ENCODE peak calls at places on chromosomes 13 and 19, in ten cellular contexts. J is Peyer's patch; C is NCI-H1436; N is substantia nigra; V is activated T-cell treated with anti-CD3 and anti-CD28 coated beads, Interleukin-2, amount 50 U/mL, for 48 hours; A is NCI-H2081 treated with DMSO at 0.1 percent for 48 hours; G is Calu3; X is CD4-positive, alpha-beta T cell; Y is nephron progenitor cell; O is left ventricle myocardium inferior. K is an unnamed sample.

GRCh38 chr19:3346677-3347353 is 19.6 kb upstream of the NFIC start:
- DNase-seq in J (peak; percentile 55), C (no peak), N (peak; percentile 81), V (no peak), A (no peak), G (no peak), X (no peak), Y (no peak), O (peak; percentile 79), K (no peak)

GRCh38 chr19:54133957-54134590 is 3.5 kb upstream of the CNOT3 start:
- DNase-seq in J (no peak), C (no peak), N (no peak), V (no peak), A (no peak), G (no peak), X (no peak), Y (no peak), O (no peak), K (no peak)

GRCh38 chr19:49795615-49796014 is 17.5 kb downstream of the FUZ start:
- DNase-seq in J (no peak), C (no peak), N (no peak), V (no peak), A (no peak), G (no peak), X (no peak), Y (no peak), O (no peak), K (no peak)

GRCh38 chr13:91238036-91238435 is 109.5 kb upstream of the MIR17HG start:
- DNase-seq in J (no peak), C (no peak), N (no peak), V (no peak), A (no peak), G (no peak), X (no peak), Y (no peak), O (no peak), K (no peak)

GRCh38 chr19:50922316-50922853 is 11.2 kb upstream of the KLK4 start:
- DNase-seq in J (peak; percentile 86), C (peak; percentile 90), N (peak; percentile 44), V (peak; percentile 83), A (peak; percentile 60), G (peak; percentile 91), X (peak; percentile 53), Y (peak; percentile 84), O (peak; percentile 34), K (peak; percentile 85)

GRCh38 chr19:33666196-33666595 is 44.4 kb downstream of the CHST8 start:
- DNase-seq in J (peak; percentile 19), C (no peak), N (no peak), V (no peak), A (no peak), G (no peak), X (no peak), Y (no peak), O (no peak), K (no peak)

GRCh38 chr19:14063100-14063499 is 1.2 kb upstream of the PALM3 start:
- DNase-seq in J (no peak), C (no peak), N (no peak), V (no peak), A (no peak), G (no peak), X (no peak), Y (no peak), O (no peak), K (no peak)

GRCh38 chr13:50712469-50712868 is 131.0 kb downstream of the DLEU7 start:
- DNase-seq in J (no peak), C (no peak), N (no peak), V (no peak), A (no peak), G (no peak), X (no peak), Y (no peak), O (no peak), K (no peak)

GRCh38 chr19:45781282-45782161 is 768 bp downstream of the DMPK start:
- DNase-seq in J (no peak), C (peak; percentile 67), N (no peak), V (no peak), A (peak; percentile 17), G (peak; percentile 78), X (no peak), Y (no peak), O (no peak), K (no peak)

GRCh38 chr19:54462072-54462712 is 1.4 kb downstream of the LENG9 start:
- DNase-seq in J (no peak), C (no peak), N (no peak), V (no peak), A (no peak), G (peak; percentile 37), X (no peak), Y (no peak), O (no peak), K (no peak)

GRCh38 chr13:46016216-46016615 is 36.3 kb downstream of the ZC3H13 start:
- DNase-seq in J (no peak), C (no peak), N (no peak), V (no peak), A (no peak), G (no peak), X (no peak), Y (no peak), O (no peak), K (no peak)

GRCh38 chr19:33194527-33194883 is 375 bp downstream of the LRP3 start:
- DNase-seq in J (no peak), C (no peak), N (no peak), V (no peak), A (no peak), G (no peak), X (no peak), Y (peak; percentile 47), O (no peak), K (no peak)

GRCh38 chr13:97798171-97798821 is 155.2 kb upstream of the IPO5 start:
- DNase-seq in J (no peak), C (no peak), N (no peak), V (no peak), A (no peak), G (no peak), X (no peak), Y (no peak), O (no peak), K (no peak)

GRCh38 chr19:55675661-55676354 is 782 bp downstream of the EPN1 start:
- DNase-seq in J (no peak), C (no peak), N (no peak), V (no peak), A (no peak), G (no peak), X (no peak), Y (no peak), O (no peak), K (no peak)

GRCh38 chr13:63938851-63939250 is 2523.2 kb upstream of the PCDH20 start:
- DNase-seq in J (no peak), C (no peak), N (no peak), V (no peak), A (no peak), G (no peak), X (no peak), Y (no peak), O (no peak), K (no peak)

GRCh38 chr13:71252191-71252704 is 614.8 kb downstream of the DACH1 start:
- DNase-seq in J (no peak), C (no peak), N (no peak), V (no peak), A (no peak), G (no peak), X (no peak), Y (no peak), O (no peak), K (no peak)

GRCh38 chr19:10565028-10565566 is 713 bp downstream of the KRI1 start:
- DNase-seq in J (peak; percentile 78), C (peak; percentile 46), N (peak; percentile 33), V (peak; percentile 76), A (no peak), G (peak; percentile 29), X (peak; percentile 40), Y (peak; percentile 48), O (no peak), K (peak; percentile 82)

GRCh38 chr19:34187011-34187410 is 14.7 kb downstream of the LSM14A start:
- DNase-seq in J (no peak), C (no peak), N (no peak), V (no peak), A (no peak), G (no peak), X (no peak), Y (no peak), O (no peak), K (no peak)

GRCh38 chr19:37221136-37221535 is 3.1 kb downstream of the ZNF383 start:
- DNase-seq in J (no peak), C (no peak), N (no peak), V (no peak), A (no peak), G (no peak), X (no peak), Y (no peak), O (no peak), K (no peak)

GRCh38 chr19:2428756-2429711 is 1.6 kb upstream of the TIMM13 start:
- DNase-seq in J (no peak), C (no peak), N (no peak), V (no peak), A (no peak), G (no peak), X (no peak), Y (no peak), O (no peak), K (no peak)

GRCh38 chr13:72530471-72530870 is 197.0 kb downstream of the MZT1 start:
- DNase-seq in J (no peak), C (no peak), N (no peak), V (no peak), A (no peak), G (no peak), X (no peak), Y (no peak), O (no peak), K (no peak)

GRCh38 chr19:51971624-51972023 is 15.0 kb downstream of the ZNF350 start:
- DNase-seq in J (no peak), C (no peak), N (no peak), V (no peak), A (no peak), G (peak; percentile 5), X (no peak), Y (peak; percentile 18), O (no peak), K (no peak)

GRCh38 chr19:45159204-45159970 is 1.4 kb downstream of the NKPD1 start:
- DNase-seq in J (no peak), C (no peak), N (no peak), V (no peak), A (no peak), G (no peak), X (no peak), Y (no peak), O (no peak), K (no peak)

GRCh38 chr19:7863157-7863970 is 10.8 kb downstream of the PRR36 start:
- DNase-seq in J (no peak), C (no peak), N (no peak), V (peak; percentile 38), A (no peak), G (no peak), X (no peak), Y (peak; percentile 57), O (no peak), K (no peak)

GRCh38 chr13:45721203-45721731 is 19.1 kb downstream of the CBY2 start:
- DNase-seq in J (no peak), C (no peak), N (no peak), V (no peak), A (no peak), G (no peak), X (no peak), Y (no peak), O (no peak), K (no peak)